ENCODE peak calls at places on chromosomes 6 and 20, in four cellular contexts. Y, H, B and R are unnamed samples.
A peak's percentile ranks its signal among the peaks of the same experiment; 100 is the strongest.

GRCh38 chr6:37538107-37538506 is 38.4 kb upstream of the CCDC167 start:
- DNase-seq in H (peak; percentile 39), Y (no peak), B (peak; percentile 61), R (peak; percentile 63)

GRCh38 chr20:555933-556332 is 12.3 kb upstream of the CSNK2A1 start:
- DNase-seq in H (peak; percentile 81), Y (no peak), B (peak; percentile 75), R (no peak)

GRCh38 chr6:30897882-30898281 is 10.1 kb upstream of the GTF2H4 start:
- DNase-seq in B (no peak), Y (no peak), H (no peak), R (no peak)

GRCh38 chr6:167523426-167523825 is 198.5 kb downstream of the TTLL2 start:
- DNase-seq in H (no peak), Y (no peak), B (no peak), R (no peak)

GRCh38 chr20:52150440-52151258 is 40.9 kb downstream of the ZFP64 start:
- DNase-seq in B (peak; percentile 55), Y (peak; percentile 24), H (peak; percentile 58), R (no peak)

GRCh38 chr6:48747040-48747439 is 636.0 kb upstream of the PTCHD4 start:
- DNase-seq in Y (no peak), B (no peak), H (no peak), R (no peak)

GRCh38 chr20:42024653-42025052 is 406.5 kb upstream of the CHD6 start:
- DNase-seq in B (peak; percentile 25), H (no peak), Y (no peak), R (peak; percentile 69)

GRCh38 chr6:159969921-159970320 is 1.0 kb downstream of the IGF2R start:
- DNase-seq in H (peak; percentile 92), B (peak; percentile 91), Y (no peak), R (peak; percentile 36)

GRCh38 chr6:108582618-108583017 is 21.9 kb downstream of the FOXO3 start:
- DNase-seq in B (no peak), H (no peak), Y (no peak), R (no peak)

GRCh38 chr6:21163110-21163837 is 430.3 kb upstream of the SOX4 start:
- DNase-seq in H (no peak), Y (no peak), B (peak; percentile 48), R (no peak)

GRCh38 chr6:18515767-18516166 is 128.6 kb downstream of the RNF144B start:
- DNase-seq in Y (no peak), H (no peak), B (no peak), R (no peak)

GRCh38 chr6:91669904-91670295 is 1083.0 kb upstream of the MAP3K7 start:
- DNase-seq in B (no peak), Y (no peak), H (no peak), R (no peak)

GRCh38 chr6:136926383-136926782 is 4.3 kb downstream of the SLC35D3 start:
- DNase-seq in H (no peak), B (no peak), Y (no peak), R (no peak)

GRCh38 chr6:43125119-43125518 is 46.0 kb upstream of the SRF start:
- DNase-seq in H (peak; percentile 31), Y (no peak), B (no peak), R (no peak)

GRCh38 chr6:137473651-137474050 is 20.5 kb downstream of the OLIG3 start:
- DNase-seq in B (no peak), Y (no peak), H (no peak), R (no peak)

GRCh38 chr20:44067650-44068081 is 119.3 kb downstream of the JPH2 start:
- DNase-seq in H (no peak), B (no peak), Y (no peak), R (no peak)

GRCh38 chr6:111342913-111343312 is 140.1 kb downstream of the REV3L start:
- DNase-seq in H (no peak), Y (no peak), B (no peak), R (no peak)

DNA sequence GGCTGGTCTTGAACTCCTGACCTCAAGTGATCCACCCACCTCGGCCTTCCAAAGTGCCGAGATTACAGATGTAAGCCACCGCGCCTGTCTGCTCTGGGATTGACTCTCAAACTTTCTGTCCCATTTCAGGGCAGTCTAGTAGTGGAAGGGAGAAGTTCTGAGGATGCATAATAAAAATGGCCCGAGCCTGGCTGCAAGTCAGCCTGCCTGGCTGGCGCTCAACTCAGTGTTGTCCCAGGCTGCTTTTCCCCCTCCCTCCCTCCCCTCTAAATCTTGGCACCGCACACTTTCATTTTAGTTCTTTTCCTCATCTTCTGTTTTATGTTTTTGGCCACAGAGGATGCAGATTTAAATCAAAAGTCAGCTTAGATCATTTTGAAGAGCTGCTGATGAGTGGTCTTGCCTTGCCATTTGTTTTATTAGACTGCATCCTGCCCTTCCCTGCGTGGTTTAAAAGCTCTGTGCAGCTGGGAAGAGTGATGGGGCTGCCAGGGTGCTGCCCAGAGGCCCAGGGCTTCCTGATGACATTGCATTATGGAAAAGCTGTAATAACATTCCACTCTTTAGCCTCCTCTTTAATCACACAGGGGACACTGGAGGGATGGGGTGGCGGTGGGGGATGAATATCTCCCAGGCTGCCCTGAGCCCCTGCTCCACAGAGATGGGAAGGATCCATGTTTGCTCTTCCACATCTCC is 6.5 kb upstream of the UQCC2 start:
- DNase-seq in Y (no peak), B (no peak), H (no peak), R (no peak)
- TF ChIP-seq TCF7 in Y (no peak), B (no peak), H (no peak), R (no peak)

GRCh38 chr6:44272999-44273566 is 2.8 kb downstream of the TMEM151B start:
- DNase-seq in B (no peak), Y (no peak), H (no peak), R (no peak)
- TF ChIP-seq TCF7 in B (no peak), Y (no peak), H (no peak), R (no peak)

GRCh38 chr6:55916188-55916587 is 40.8 kb upstream of the BMP5 start:
- DNase-seq in H (no peak), B (no peak), Y (no peak), R (no peak)
- TF ChIP-seq TCF7 in H (no peak), B (no peak), Y (no peak), R (no peak)

GRCh38 chr20:48339147-48339985 is 488.4 kb downstream of the PREX1 start:
- DNase-seq in H (no peak), Y (peak; percentile 63), B (peak; percentile 11), R (no peak)
- TF ChIP-seq TCF7 in H (no peak), Y (peak; percentile 54), B (no peak), R (no peak)

DNA sequence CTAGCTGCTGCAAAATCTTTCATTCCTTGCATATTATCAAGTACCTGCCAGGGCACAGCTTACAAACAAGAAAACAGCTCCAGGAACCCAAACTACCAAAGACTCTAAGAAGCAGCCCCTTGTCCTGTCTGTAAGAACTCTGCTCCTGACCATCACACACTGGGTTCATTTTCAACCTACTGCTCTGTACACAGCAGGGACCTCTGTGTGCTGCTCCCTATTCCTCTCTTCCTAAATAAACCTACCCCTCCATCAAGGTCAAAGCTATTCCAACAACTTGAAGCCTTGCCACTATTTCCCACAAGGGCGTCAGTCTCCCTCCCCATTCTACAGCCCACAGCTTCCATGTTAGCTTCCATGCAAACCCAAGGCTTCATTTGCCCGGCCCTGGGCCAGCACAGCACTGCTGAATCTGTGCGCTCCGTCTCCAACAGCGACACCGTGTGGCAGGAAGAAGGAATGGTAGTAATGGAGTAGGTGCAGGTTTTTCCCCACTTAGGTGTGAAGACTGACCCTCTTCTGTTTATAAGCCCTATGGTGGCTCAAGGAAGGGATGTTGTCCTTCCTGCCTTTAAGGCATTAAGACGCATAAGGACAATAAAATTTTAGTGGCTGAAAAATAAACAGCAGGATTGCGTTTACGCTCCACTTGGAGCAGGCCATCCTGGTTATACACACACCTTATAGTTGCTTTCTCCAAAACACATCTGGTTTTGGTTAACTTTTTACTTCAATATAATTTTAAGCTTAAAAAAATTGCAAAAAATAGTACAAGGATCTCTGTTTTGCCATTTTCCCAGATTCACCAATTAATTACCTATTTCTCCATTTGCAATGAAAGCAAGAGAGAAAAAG is 115.2 kb upstream of the NXT1 start:
- DNase-seq in B (peak; percentile 75), Y (no peak), H (peak; percentile 50), R (peak; percentile 78)
- TF ChIP-seq TCF7 in B (no peak), Y (no peak), H (no peak), R (no peak)